ENCODE peak calls at places on chromosomes 1 and 21, in ten cellular contexts. I is thoracic aorta, A is OCI-LY7, Y is choroid plexus epithelial cell, J is coronary artery, O is kidney epithelial cell, B is GM13976, D is progenitor cell of endocrine pancreas, H is psoas muscle, V is K562. N is an unnamed sample.

GRCh38 chr1:14057640-14058039 is 357.7 kb downstream of the PRDM2 start:
- DNase-seq in I (no peak), A (no peak), Y (no peak), J (no peak), O (no peak), B (no peak), D (no peak), H (no peak), V (no peak), N (no peak)

GRCh38 chr1:28437924-28438699 is 67.7 kb upstream of the RCC1 start:
- DNase-seq in I (peak; percentile 70), A (no peak), Y (peak; percentile 97), J (peak; percentile 88), O (peak; percentile 95), B (no peak), D (no peak), H (peak; percentile 81), V (no peak), N (no peak)

GRCh38 chr1:231091853-231092301 is 51.8 kb upstream of the FAM89A start:
- DNase-seq in I (no peak), A (peak; percentile 34), Y (peak; percentile 38), J (no peak), O (no peak), B (peak; percentile 38), D (peak; percentile 21), H (no peak), V (peak; percentile 67), N (peak; percentile 28)

GRCh38 chr1:113519561-113519960 is 129.2 kb downstream of the MAGI3 start:
- DNase-seq in I (no peak), A (no peak), Y (no peak), J (no peak), O (no peak), B (no peak), D (no peak), H (no peak), V (no peak), N (no peak)

GRCh38 chr1:115976062-115976899 is at the start of gene SLC22A15:
- DNase-seq in I (peak; percentile 27), A (peak; percentile 69), Y (peak; percentile 50), J (peak; percentile 74), O (no peak), B (peak; percentile 74), D (peak; percentile 34), H (peak; percentile 51), V (peak; percentile 36), N (peak; percentile 79)

GRCh38 chr1:113742515-113742914 is 16.8 kb downstream of the PHTF1 start:
- DNase-seq in I (no peak), A (no peak), Y (peak; percentile 17), J (no peak), O (no peak), B (no peak), D (no peak), H (no peak), V (no peak), N (no peak)

GRCh38 chr1:54671985-54672608 is 30.5 kb downstream of the MROH7 start:
- DNase-seq in I (no peak), A (peak; percentile 53), Y (peak; percentile 71), J (no peak), O (no peak), B (peak; percentile 80), D (peak; percentile 37), H (no peak), V (peak; percentile 84), N (peak; percentile 68)

GRCh38 chr1:61435226-61435625 is 289.7 kb downstream of the TM2D1 start:
- DNase-seq in I (no peak), A (no peak), Y (no peak), J (no peak), O (no peak), B (no peak), D (no peak), H (no peak), V (no peak), N (no peak)

GRCh38 chr1:6353948-6354658 is 39.5 kb downstream of the ACOT7 start:
- DNase-seq in I (no peak), A (no peak), Y (no peak), J (no peak), O (no peak), B (no peak), D (no peak), H (peak; percentile 71), V (peak; percentile 57), N (no peak)

GRCh38 chr1:168342572-168343280 is 62.0 kb downstream of the TBX19 start:
- DNase-seq in I (peak; percentile 85), A (peak; percentile 72), Y (peak; percentile 96), J (peak; percentile 91), O (peak; percentile 54), B (peak; percentile 54), D (peak; percentile 58), H (peak; percentile 87), V (peak; percentile 81), N (peak; percentile 70)

GRCh38 chr21:41012425-41012824 is 155.5 kb upstream of the BACE2 start:
- DNase-seq in I (no peak), A (no peak), Y (no peak), J (no peak), O (no peak), B (no peak), D (no peak), H (no peak), V (no peak), N (no peak)

GRCh38 chr1:168504064-168504837 is 39.5 kb downstream of the XCL2 start:
- DNase-seq in I (peak; percentile 21), A (no peak), Y (no peak), J (no peak), O (no peak), B (no peak), D (no peak), H (peak; percentile 55), V (no peak), N (peak; percentile 21)

GRCh38 chr1:154344977-154345837 is 19.9 kb downstream of the ATP8B2 start:
- DNase-seq in I (no peak), A (peak; percentile 54), Y (peak; percentile 72), J (no peak), O (no peak), B (peak; percentile 64), D (no peak), H (peak; percentile 40), V (peak; percentile 61), N (peak; percentile 58)

GRCh38 chr1:161981735-161982525 is 41.7 kb downstream of the OLFML2B start:
- DNase-seq in I (no peak), A (no peak), Y (no peak), J (peak; percentile 50), O (no peak), B (no peak), D (no peak), H (no peak), V (no peak), N (no peak)

GRCh38 chr1:175853681-175854080 is 110.3 kb upstream of the TNR start:
- DNase-seq in I (no peak), A (no peak), Y (no peak), J (no peak), O (no peak), B (no peak), D (no peak), H (no peak), V (no peak), N (no peak)

GRCh38 chr1:44571712-44572571 is 102.3 kb downstream of the TMEM53 start:
- DNase-seq in I (no peak), A (peak; percentile 47), Y (no peak), J (no peak), O (no peak), B (peak; percentile 63), D (no peak), H (no peak), V (peak; percentile 58), N (peak; percentile 57)
- TF ChIP-seq CTCF in I (no peak), A (peak; percentile 86), Y (peak; percentile 51), J (no peak), O (peak; percentile 42), B (peak; percentile 27), D (peak; percentile 49), H (peak; percentile 32), V (peak; percentile 56), N (peak; percentile 48)

DNA sequence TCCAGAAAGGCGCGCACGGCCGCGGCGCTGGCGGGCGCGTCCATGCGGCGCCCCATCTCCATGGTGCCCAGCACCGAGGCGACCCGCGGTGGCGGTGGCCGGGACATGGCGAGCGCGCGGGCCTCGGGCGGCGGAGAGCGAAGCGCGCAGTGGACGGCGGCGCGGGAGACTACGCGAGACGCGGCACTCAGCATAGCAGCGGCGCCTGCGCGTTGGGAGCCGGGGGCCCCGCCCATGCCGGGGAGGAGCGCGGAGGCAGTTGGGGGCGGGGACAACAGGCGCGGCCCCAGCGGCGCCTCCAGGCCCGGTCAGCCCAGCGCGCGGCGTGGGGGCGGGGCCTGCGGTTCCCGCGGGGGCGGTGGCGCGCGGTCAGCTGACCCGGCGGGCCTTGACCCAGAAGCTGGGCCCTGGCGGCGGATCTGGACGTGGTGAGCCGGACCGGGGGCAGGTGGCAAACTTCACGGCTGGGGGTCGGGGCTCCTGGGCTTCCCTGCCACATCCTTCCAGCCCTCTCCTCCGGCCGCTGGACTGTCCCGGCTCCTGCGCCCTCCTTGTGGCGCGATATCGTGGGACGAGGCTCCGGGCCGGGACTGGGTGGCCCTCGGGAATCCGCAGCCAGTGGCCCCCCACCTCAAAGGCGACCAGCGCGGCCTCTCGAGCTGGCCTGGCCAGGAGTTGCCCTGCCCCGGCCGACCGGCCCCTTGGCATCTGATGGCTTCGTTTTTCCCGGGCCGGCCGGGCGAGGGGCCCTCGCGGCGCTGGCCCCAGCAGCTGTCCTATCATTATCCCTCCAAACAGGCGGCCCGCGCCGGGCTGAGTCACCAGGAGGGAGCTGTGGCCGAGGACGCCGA is at the start of the genes AKR7A2 and SLC66A1:
- DNase-seq in I (peak; percentile 63), A (peak; percentile 94), Y (peak; percentile 92), J (peak; percentile 95), O (peak; percentile 54), B (peak; percentile 100), D (peak; percentile 84), H (peak; percentile 95), V (peak; percentile 99), N (peak; percentile 100)
- TF ChIP-seq CTCF in I (no peak), A (no peak), Y (no peak), J (no peak), O (no peak), B (peak; percentile 7), D (no peak), H (peak; percentile 7), V (no peak), N (no peak)

GRCh38 chr21:42260121-42260520 is 41.2 kb downstream of the ABCG1 start:
- DNase-seq in I (no peak), A (no peak), Y (no peak), J (no peak), O (no peak), B (no peak), D (no peak), H (no peak), V (no peak), N (no peak)
- TF ChIP-seq CTCF in I (no peak), A (no peak), Y (no peak), J (no peak), O (no peak), B (no peak), D (no peak), H (no peak), V (no peak), N (no peak)

DNA sequence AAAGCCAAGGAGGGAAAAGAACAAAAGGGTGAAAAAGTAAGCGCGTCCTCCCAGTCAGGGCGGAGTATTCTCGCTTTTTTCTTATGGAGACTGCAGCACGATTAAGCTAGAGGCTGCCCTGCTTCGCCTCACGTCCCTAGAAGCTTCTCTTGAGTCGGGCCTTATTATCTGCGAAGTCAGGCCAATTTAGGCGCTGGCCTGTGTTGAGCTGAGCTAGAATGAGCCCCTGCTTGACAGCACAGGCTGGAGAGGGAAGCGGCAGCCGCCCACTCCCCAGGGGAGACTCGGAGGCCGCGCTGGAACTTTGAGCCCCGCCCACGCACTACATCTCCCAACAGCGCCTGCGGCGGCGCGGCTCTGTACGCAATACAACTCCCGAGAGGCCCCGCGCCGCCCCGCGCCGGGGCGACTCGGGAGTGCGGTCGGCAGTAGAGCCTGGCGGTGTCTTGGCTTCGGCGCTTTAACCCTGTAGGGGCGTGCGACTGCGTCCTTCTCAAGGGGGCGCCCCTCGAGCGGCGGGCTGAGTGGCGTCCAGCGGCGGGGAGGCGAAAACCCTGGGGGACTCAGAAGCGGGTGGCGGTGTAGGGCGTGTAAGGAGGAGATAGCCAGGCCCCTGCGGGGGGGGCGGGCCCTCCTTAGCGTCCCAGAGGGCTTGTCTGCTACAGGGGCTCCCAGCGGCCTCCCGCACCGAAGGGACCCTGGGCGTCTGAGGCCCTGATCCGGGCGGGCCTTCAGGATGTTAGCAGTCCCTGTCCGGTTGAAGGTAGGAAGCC is 888 bp downstream of the ZNF436 start:
- DNase-seq in I (peak; percentile 68), A (peak; percentile 95), Y (peak; percentile 94), J (peak; percentile 93), O (no peak), B (peak; percentile 92), D (peak; percentile 79), H (peak; percentile 94), V (peak; percentile 92), N (peak; percentile 88)
- TF ChIP-seq CTCF in I (no peak), A (peak; percentile 68), Y (peak; percentile 32), J (no peak), O (peak; percentile 37), B (peak; percentile 8), D (peak; percentile 48), H (no peak), V (peak; percentile 86), N (no peak)